ENCODE peak calls at places on chromosomes 16 and 17, in ten cellular contexts. D is occipital lobe; J is stimulated activated CD4-positive, alpha-beta T cell treated with anti-CD3 and anti-CD28 coated beads, Interleukin-1b, Interleukin-23, amount 100 ng/mL, for 1 hour; W is activated naive CD8-positive, alpha-beta T cell treated with anti-CD3 and anti-CD28 coated beads for 36 hours; X is foreskin keratinocyte; I is epithelial cell of esophagus; P is HFFc6; M is type B pancreatic cell; G is SW480; K is ACHN. V is an unnamed sample.

GRCh38 chr17:2708585-2709172 is 2.9 kb downstream of the CLUH start:
- DNase-seq in D (no peak), J (no peak), W (no peak), X (no peak), I (no peak), P (no peak), M (no peak), G (no peak), K (no peak), V (no peak)

GRCh38 chr16:89324056-89325010 is 106.8 kb downstream of the ZNF778 start:
- DNase-seq in D (no peak), J (peak; percentile 39), W (peak; percentile 60), X (no peak), I (peak; percentile 64), P (peak; percentile 73), M (no peak), G (no peak), K (peak; percentile 49), V (peak; percentile 91)

GRCh38 chr17:28101919-28102318 is 59.4 kb downstream of the NLK start:
- DNase-seq in D (no peak), J (no peak), W (no peak), X (no peak), I (no peak), P (no peak), M (no peak), G (no peak), K (no peak), V (no peak)

GRCh38 chr17:42517516-42517915 is 18.5 kb upstream of the NAGLU start:
- DNase-seq in D (peak; percentile 60), J (peak; percentile 78), W (peak; percentile 72), X (peak; percentile 80), I (peak; percentile 85), P (peak; percentile 90), M (peak; percentile 85), G (peak; percentile 72), K (peak; percentile 92), V (peak; percentile 96)

GRCh38 chr16:2663553-2664521 is 18.5 kb upstream of the KCTD5 start:
- DNase-seq in D (no peak), J (no peak), W (peak; percentile 30), X (peak; percentile 94), I (peak; percentile 92), P (peak; percentile 77), M (no peak), G (no peak), K (no peak), V (peak; percentile 87)

GRCh38 chr17:47621293-47622178 is 28.2 kb upstream of the KPNB1 start:
- DNase-seq in D (peak; percentile 42), J (no peak), W (no peak), X (peak; percentile 87), I (peak; percentile 92), P (peak; percentile 86), M (no peak), G (peak; percentile 78), K (peak; percentile 98), V (peak; percentile 92)

GRCh38 chr17:73091770-73092517 is 544 bp downstream of the SLC39A11 start:
- DNase-seq in D (no peak), J (no peak), W (no peak), X (peak; percentile 87), I (peak; percentile 91), P (no peak), M (no peak), G (peak; percentile 55), K (peak; percentile 32), V (peak; percentile 42)

GRCh38 chr17:164536-165235 is 16.8 kb downstream of the DOC2B start:
- DNase-seq in D (peak; percentile 6), J (no peak), W (no peak), X (no peak), I (no peak), P (peak; percentile 34), M (no peak), G (peak; percentile 34), K (peak; percentile 66), V (no peak)